ENCODE peak calls at places on chromosome 18, in six cellular contexts. W is dorsolateral prefrontal cortex, Y is left lung, F is GM12878, S is keratinocyte, M is WERI-Rb-1. G is an unnamed sample.

GRCh38 chr18:40357536-40357935 is 1597.5 kb upstream of the PIK3C3 start:
- DNase-seq in W (no peak), Y (no peak), F (no peak), S (no peak), M (no peak), G (no peak)

GRCh38 chr18:55419132-55419938 is 168.7 kb downstream of the TCF4 start:
- DNase-seq in W (no peak), Y (no peak), F (no peak), S (no peak), M (no peak), G (no peak)

GRCh38 chr18:12113999-12114646 is 20.5 kb downstream of the ANKRD62 start:
- DNase-seq in W (no peak), Y (no peak), F (no peak), S (no peak), M (no peak), G (no peak)

GRCh38 chr18:26335139-26335933 is 109.1 kb downstream of the TAF4B start:
- DNase-seq in W (no peak), Y (no peak), F (no peak), S (no peak), M (no peak), G (no peak)

GRCh38 chr18:11115268-11115667 is 34.1 kb downstream of the PIEZO2 start:
- DNase-seq in W (no peak), Y (no peak), F (no peak), S (no peak), M (no peak), G (no peak)

GRCh38 chr18:29549759-29550158 is 1372.8 kb upstream of the CDH2 start:
- DNase-seq in W (no peak), Y (no peak), F (no peak), S (no peak), M (no peak), G (no peak)

GRCh38 chr18:54233761-54234160 is 9.3 kb upstream of the MBD2 start:
- DNase-seq in W (no peak), Y (no peak), F (no peak), S (no peak), M (no peak), G (no peak)

GRCh38 chr18:3014501-3015202 is 1.7 kb upstream of the LPIN2 start:
- DNase-seq in W (no peak), Y (no peak), F (no peak), S (no peak), M (no peak), G (no peak)

GRCh38 chr18:42446195-42446594 is 491.2 kb downstream of the PIK3C3 start:
- DNase-seq in W (no peak), Y (no peak), F (no peak), S (no peak), M (no peak), G (no peak)

GRCh38 chr18:8948471-8949149 is 153.9 kb upstream of the NDUFV2 start:
- DNase-seq in W (no peak), Y (no peak), F (no peak), S (no peak), M (no peak), G (no peak)

GRCh38 chr18:32025744-32026143 is 7.1 kb downstream of the RNF125 start:
- DNase-seq in W (no peak), Y (no peak), F (no peak), S (no peak), M (no peak), G (no peak)

GRCh38 chr18:45249306-45249705 is 366.0 kb upstream of the SLC14A2 start:
- DNase-seq in W (no peak), Y (no peak), F (no peak), S (no peak), M (no peak), G (no peak)

GRCh38 chr18:49865401-49865800 is 52.1 kb upstream of the ACAA2 start:
- DNase-seq in W (no peak), Y (no peak), F (no peak), S (no peak), M (peak; percentile 6), G (peak; percentile 77)

GRCh38 chr18:55543130-55543704 is 44.8 kb downstream of the TCF4 start:
- DNase-seq in W (no peak), Y (no peak), F (no peak), S (no peak), M (no peak), G (no peak)

GRCh38 chr18:45012286-45012685 is 331.6 kb downstream of the SETBP1 start:
- DNase-seq in W (no peak), Y (no peak), F (no peak), S (no peak), M (no peak), G (no peak)

GRCh38 chr18:52541056-52541455 is 201.1 kb downstream of the DCC start:
- DNase-seq in W (no peak), Y (no peak), F (no peak), S (no peak), M (no peak), G (no peak)

GRCh38 chr18:35117951-35118411 is 76.8 kb downstream of the MAPRE2 start:
- DNase-seq in W (no peak), Y (no peak), F (no peak), S (no peak), M (no peak), G (no peak)

GRCh38 chr18:25256439-25256838 is 95.5 kb downstream of the ZNF521 start:
- DNase-seq in W (no peak), Y (no peak), F (no peak), S (no peak), M (no peak), G (no peak)

GRCh38 chr18:31723998-31724711 is 36.5 kb downstream of the SLC25A52 start:
- DNase-seq in W (peak; percentile 23), Y (no peak), F (no peak), S (no peak), M (no peak), G (peak; percentile 37)

GRCh38 chr18:623760-624620 is 27.2 kb downstream of the CLUL1 start:
- DNase-seq in W (peak; percentile 50), Y (peak; percentile 55), F (no peak), S (no peak), M (peak; percentile 81), G (peak; percentile 73)

DNA sequence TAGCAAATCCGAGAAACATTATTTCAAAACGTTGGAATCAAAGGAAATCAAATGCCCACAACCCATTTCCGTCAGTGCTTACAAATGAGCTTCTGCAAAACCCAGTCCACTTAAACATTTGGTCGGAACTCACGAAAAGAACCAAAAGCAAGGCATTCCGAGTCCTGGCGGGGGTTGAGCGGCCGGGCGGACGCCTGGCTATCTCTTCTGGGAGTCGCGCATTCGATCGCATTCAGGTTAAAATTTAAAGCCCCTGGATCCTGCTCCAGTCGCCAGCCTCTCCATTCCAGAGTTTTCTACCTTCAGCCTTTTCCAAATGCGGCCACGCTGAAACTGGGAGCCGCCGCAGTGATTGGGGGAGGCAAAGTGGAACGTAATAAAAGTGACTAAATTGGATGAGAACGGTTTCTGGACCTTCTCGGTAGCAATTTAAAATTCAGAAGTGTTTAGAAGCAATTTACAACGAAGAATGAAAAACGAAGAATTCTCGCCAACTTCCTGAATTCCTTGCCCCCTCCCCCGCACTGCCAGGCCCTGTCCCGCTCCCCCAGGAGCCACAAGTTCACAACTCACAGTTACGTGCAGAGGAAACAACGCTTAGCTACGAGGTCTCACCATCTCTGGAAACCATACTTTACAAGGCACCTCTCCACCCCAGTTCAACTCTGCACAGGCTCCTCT is 1.8 kb upstream of the GATA6 start:
- DNase-seq in W (no peak), Y (peak; percentile 42), F (no peak), S (no peak), M (no peak), G (peak; percentile 67)
- H3K27me3 ChIP-seq in W (peaks cover 78% of the 10 kb centered on the region), Y (peaks cover 99% of the 10 kb centered on the region), F (peaks cover 23% of the 10 kb centered on the region), S (peaks cover 85% of the 10 kb centered on the region), M (peaks cover 92% of the 10 kb centered on the region), G (no peaks in the 10 kb centered on the region)

GRCh38 chr18:36298113-36298701 is 694 bp downstream of the FHOD3 start:
- DNase-seq in W (no peak), Y (no peak), F (no peak), S (no peak), M (peak; percentile 36), G (no peak)

GRCh38 chr18:36295880-36296301 is 1.6 kb upstream of the FHOD3 start:
- DNase-seq in W (no peak), Y (no peak), F (no peak), S (no peak), M (peak; percentile 44), G (no peak)

GRCh38 chr18:36297419-36298112 is at the start of gene FHOD3:
- DNase-seq in W (peak; percentile 44), Y (peak; percentile 63), F (no peak), S (no peak), M (peak; percentile 78), G (peak; percentile 14)

GRCh38 chr18:36295214-36295613 is 2.3 kb upstream of the FHOD3 start:
- DNase-seq in W (no peak), Y (no peak), F (no peak), S (no peak), M (no peak), G (no peak)

DNA sequence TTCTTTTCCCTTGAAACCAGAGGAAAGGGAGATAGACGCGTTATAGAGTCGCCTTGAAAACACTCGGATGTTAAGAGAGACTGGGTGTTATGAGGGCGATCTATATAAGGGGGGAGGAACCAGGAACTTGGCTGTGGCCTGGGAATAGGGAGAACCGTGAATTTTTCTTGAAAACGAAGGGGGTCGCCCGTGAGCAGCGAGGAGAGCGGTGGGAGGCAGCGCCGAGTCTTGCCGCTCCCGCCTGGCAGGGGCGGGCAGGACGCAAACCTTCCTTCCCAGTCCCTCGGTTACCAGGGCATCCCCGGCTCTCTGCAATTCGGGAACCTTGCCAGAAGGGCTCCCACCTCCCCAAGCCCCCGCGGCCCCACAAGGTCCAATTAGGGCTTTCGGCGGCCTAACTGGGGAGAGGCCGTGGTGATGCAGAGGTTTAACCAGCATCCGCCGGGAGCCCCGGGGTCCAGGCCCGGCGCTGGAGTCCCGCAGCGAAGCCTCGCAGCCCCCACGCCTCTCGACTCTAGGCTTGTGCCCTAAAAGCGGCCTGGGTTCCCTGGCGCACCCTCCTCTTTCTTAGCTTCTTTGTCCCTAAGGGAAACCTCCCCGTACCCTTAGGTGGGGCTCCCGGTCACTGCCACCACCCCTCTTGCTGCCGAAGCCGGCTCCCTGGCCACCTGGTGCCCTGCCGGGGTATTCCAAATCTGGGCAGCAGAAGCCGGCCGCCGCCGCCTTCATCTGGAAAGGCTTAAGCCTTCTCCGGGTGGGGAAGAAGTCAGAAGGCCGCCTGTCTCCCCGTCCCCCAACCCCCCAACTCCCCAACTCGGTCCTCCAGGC is 708 bp upstream of the FHOD3 start:
- DNase-seq in W (peak; percentile 50), Y (peak; percentile 60), F (no peak), S (peak; percentile 33), M (peak; percentile 88), G (no peak)
- H3K27me3 ChIP-seq in W (no peaks in the 10 kb centered on the region), Y (peaks cover 83% of the 10 kb centered on the region), F (peaks cover 4% of the 10 kb centered on the region), S (no peaks in the 10 kb centered on the region), M (peaks cover 3% of the 10 kb centered on the region), G (peaks cover 9% of the 10 kb centered on the region)

DNA sequence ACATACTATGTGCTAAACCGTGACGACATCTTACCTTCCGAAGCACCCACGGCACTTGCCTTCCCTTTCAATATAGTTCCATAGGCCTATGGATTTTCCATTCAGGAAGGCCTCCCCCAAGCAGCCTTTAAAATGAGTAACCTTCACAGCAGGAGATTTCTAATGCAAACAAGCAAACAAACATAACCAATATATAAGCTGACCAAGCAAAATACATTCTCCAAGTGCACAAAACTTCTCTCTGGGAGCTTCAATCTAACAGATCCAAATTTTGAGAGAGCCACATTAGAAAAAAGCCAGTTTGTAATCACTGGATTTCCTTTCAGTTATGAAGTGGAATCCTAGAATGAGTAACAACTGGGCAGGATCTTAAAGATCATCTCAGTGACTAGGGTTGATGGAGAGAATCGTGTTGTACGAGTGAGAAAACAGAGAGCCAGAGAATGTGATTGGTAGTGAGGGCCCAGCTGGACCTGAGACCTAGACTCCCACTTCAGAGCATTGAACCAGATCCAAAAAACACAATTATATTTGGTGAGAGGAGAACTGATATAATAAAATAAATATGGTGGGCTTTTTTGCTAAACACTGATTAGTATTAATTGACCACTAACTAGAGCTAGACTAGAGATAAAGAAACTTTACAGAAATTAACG is 145.6 kb downstream of the LAMA1 start:
- DNase-seq in W (no peak), Y (no peak), F (no peak), S (no peak), M (no peak), G (no peak)
- H3K27me3 ChIP-seq in W (no peaks in the 10 kb centered on the region), Y (no peaks in the 10 kb centered on the region), F (no peaks in the 10 kb centered on the region), S (no peaks in the 10 kb centered on the region), M (no peaks in the 10 kb centered on the region), G (no peaks in the 10 kb centered on the region)

GRCh38 chr18:57430166-57430958 is 4.8 kb upstream of the ONECUT2 start:
- DNase-seq in W (no peak), Y (no peak), F (no peak), S (no peak), M (peak; percentile 61), G (peak; percentile 69)
- H3K27me3 ChIP-seq in W (peaks cover 62% of the 10 kb centered on the region), Y (peaks cover 100% of the 10 kb centered on the region), F (peaks cover 14% of the 10 kb centered on the region), S (peaks cover 90% of the 10 kb centered on the region), M (no peaks in the 10 kb centered on the region), G (peaks cover 39% of the 10 kb centered on the region)